ENCODE peak calls at places on chromosome 10, in seven cellular contexts. Q is neural progenitor cell, X is GM23248, B is PC-3, N is GM23338, S is MM.1S, Y is SK-N-SH. L is an unnamed sample. For H3F3A and H4K20me1, the result is how much of the 10 kb centered on the place peaks cover.

GRCh38 chr10:131090761-131091661 is 220.5 kb downstream of the TCERG1L start:
- DNase-seq in Q (no peak), X (no peak), B (no peak), N (no peak), S (no peak), Y (no peak), L (no peak)

GRCh38 chr10:34343764-34344163 is 471.3 kb downstream of the PARD3 start:
- DNase-seq in Q (no peak), X (peak), B (peak), N (no peak), S (no peak), Y (no peak), L (no peak)

GRCh38 chr10:64484931-64485330 is 963.7 kb downstream of the REEP3 start:
- DNase-seq in Q (no peak), X (no peak), B (peak), N (no peak), S (no peak), Y (no peak), L (no peak)

GRCh38 chr10:5268743-5269142 is 72.1 kb downstream of the AKR1C4 start:
- DNase-seq in Q (no peak), X (no peak), B (peak), N (no peak), S (no peak), Y (no peak), L (no peak)

GRCh38 chr10:50360077-50360476 is 108.8 kb upstream of the ASAH2 start:
- DNase-seq in Q (no peak), X (no peak), B (no peak), N (no peak), S (no peak), Y (no peak), L (no peak)

GRCh38 chr10:31642296-31642695 is 286.3 kb downstream of the ARHGAP12 start:
- DNase-seq in Q (no peak), X (no peak), B (no peak), N (no peak), S (no peak), Y (no peak), L (no peak)

GRCh38 chr10:48523212-48523819 is 81.6 kb downstream of the ARHGAP22 start:
- DNase-seq in Q (peak), X (peak), B (peak), N (peak), S (no peak), Y (peak), L (peak)

GRCh38 chr10:60661627-60662026 is 116.7 kb upstream of the CDK1 start:
- DNase-seq in Q (no peak), X (peak), B (peak), N (peak), S (no peak), Y (no peak), L (peak)

GRCh38 chr10:131874991-131875451 is 25.8 kb upstream of the PPP2R2D start:
- DNase-seq in Q (peak), X (peak), B (peak), N (peak), S (peak), Y (peak), L (peak)

GRCh38 chr10:71770255-71770654 is 3.1 kb downstream of the VSIR start:
- DNase-seq in Q (no peak), X (peak), B (no peak), N (no peak), S (no peak), Y (no peak), L (peak)

GRCh38 chr10:114500643-114501042 is 96.3 kb upstream of the AFAP1L2 start:
- DNase-seq in Q (no peak), X (no peak), B (no peak), N (no peak), S (no peak), Y (no peak), L (no peak)

GRCh38 chr10:70917635-70918034 is 29.3 kb upstream of the PCBD1 start:
- DNase-seq in Q (no peak), X (no peak), B (no peak), N (no peak), S (no peak), Y (no peak), L (no peak)

GRCh38 chr10:112634096-112634830 is 187.2 kb downstream of the VTI1A start:
- DNase-seq in Q (no peak), X (peak), B (peak), N (no peak), S (no peak), Y (no peak), L (no peak)

GRCh38 chr10:114856544-114857287 is 35.1 kb downstream of the FHIP2A start:
- DNase-seq in Q (no peak), X (peak), B (peak), N (no peak), S (peak), Y (no peak), L (peak)

GRCh38 chr10:62814901-62815372 is 1.2 kb downstream of the EGR2 start:
- DNase-seq in Q (peak), X (peak), B (no peak), N (peak), S (no peak), Y (peak), L (no peak)

GRCh38 chr10:45495438-45496152 is 121.6 kb downstream of the ALOX5 start:
- DNase-seq in Q (no peak), X (peak), B (peak), N (no peak), S (no peak), Y (no peak), L (no peak)

GRCh38 chr10:124078714-124079113 is 14.7 kb downstream of the CHST15 start:
- DNase-seq in Q (no peak), X (no peak), B (no peak), N (no peak), S (no peak), Y (no peak), L (no peak)
- H3F3A ChIP-seq in Q (under half), X (under half), B (under half), N (under half), S (half or more), Y (under half), L (under half)

GRCh38 chr10:78972160-78972946 is 96.4 kb upstream of the ZMIZ1 start:
- DNase-seq in Q (peak), X (peak), B (peak), N (no peak), S (no peak), Y (peak), L (peak)
- H3K4me2 ChIP-seq in Q (peak), X (peak), B (peak), N (peak), S (peak), Y (peak), L (peak)

GRCh38 chr10:88515235-88515634 is 67.9 kb downstream of the RNLS start:
- DNase-seq in Q (no peak), X (peak), B (no peak), N (no peak), S (no peak), Y (no peak), L (no peak)
- H4K20me1 ChIP-seq in Q (under half), X (under half), B (under half), N (under half), S (under half), Y (under half), L (under half)

DNA sequence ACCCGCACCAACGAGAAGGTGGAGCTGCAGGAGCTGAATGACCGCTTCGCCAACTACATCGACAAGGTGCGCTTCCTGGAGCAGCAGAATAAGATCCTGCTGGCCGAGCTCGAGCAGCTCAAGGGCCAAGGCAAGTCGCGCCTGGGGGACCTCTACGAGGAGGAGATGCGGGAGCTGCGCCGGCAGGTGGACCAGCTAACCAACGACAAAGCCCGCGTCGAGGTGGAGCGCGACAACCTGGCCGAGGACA is 1.6 kb downstream of the VIM start:
- DNase-seq in Q (peak), X (no peak), B (no peak), N (peak), S (no peak), Y (no peak), L (no peak)
- H3F3A ChIP-seq in Q (under half), X (half or more), B (under half), N (under half), S (half or more), Y (half or more), L (under half)

GRCh38 chr10:1059902-1060301 is 3.7 kb downstream of the WDR37 start:
- DNase-seq in Q (no peak), X (no peak), B (no peak), N (no peak), S (no peak), Y (no peak), L (no peak)

GRCh38 chr10:1054684-1055083 is 1.5 kb upstream of the WDR37 start:
- DNase-seq in Q (no peak), X (peak), B (no peak), N (no peak), S (no peak), Y (no peak), L (no peak)

GRCh38 chr10:1056326-1057105 is at the start of gene WDR37:
- DNase-seq in Q (peak), X (peak), B (peak), N (peak), S (peak), Y (peak), L (peak)

GRCh38 chr10:1058017-1058416 is 1.8 kb downstream of the WDR37 start:
- DNase-seq in Q (no peak), X (no peak), B (no peak), N (no peak), S (no peak), Y (no peak), L (no peak)

DNA sequence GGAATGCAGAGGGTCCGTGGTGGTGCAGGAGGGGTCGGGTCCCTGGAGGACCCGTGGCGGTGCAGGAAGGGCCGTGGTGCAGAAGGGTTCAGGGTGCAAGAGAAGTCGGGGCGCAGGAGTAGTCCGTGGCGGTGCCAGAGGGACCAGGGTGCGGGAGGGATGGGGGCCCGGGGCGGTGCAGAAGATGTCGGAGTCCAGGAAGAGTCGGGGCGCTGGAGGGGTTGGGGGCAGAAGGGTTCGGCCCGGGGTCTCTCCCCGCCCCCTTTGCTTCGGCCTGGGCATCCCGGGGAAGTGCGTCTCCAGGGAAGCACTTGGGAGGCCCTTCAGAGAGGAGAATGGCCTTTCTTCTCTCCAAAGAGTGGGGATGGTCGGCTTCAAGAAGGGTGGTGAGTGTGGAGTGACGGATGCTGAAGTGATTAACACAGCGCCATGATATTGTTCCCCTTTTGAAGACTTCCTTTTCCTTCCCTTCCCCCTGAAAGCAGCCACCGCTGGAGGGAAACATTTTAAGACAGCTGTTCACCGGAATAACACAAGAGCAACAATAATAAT is 997 bp downstream of the WDR37 start:
- DNase-seq in Q (peak), X (peak), B (no peak), N (peak), S (no peak), Y (no peak), L (no peak)
- H3K4me2 ChIP-seq in Q (peak), X (peak), B (peak), N (peak), S (peak), Y (peak), L (peak)

GRCh38 chr10:26809973-26810372 is 50.8 kb downstream of the ABI1 start:
- DNase-seq in Q (no peak), X (no peak), B (no peak), N (no peak), S (no peak), Y (no peak), L (no peak)

GRCh38 chr10:26805567-26806245 is 55.1 kb downstream of the ABI1 start:
- DNase-seq in Q (no peak), X (peak), B (no peak), N (no peak), S (no peak), Y (no peak), L (no peak)

GRCh38 chr10:26806557-26806956 is 54.2 kb downstream of the ABI1 start:
- DNase-seq in Q (no peak), X (no peak), B (no peak), N (no peak), S (no peak), Y (no peak), L (no peak)

GRCh38 chr10:26807532-26807931 is 53.2 kb downstream of the ABI1 start:
- DNase-seq in Q (no peak), X (no peak), B (no peak), N (no peak), S (no peak), Y (no peak), L (no peak)

DNA sequence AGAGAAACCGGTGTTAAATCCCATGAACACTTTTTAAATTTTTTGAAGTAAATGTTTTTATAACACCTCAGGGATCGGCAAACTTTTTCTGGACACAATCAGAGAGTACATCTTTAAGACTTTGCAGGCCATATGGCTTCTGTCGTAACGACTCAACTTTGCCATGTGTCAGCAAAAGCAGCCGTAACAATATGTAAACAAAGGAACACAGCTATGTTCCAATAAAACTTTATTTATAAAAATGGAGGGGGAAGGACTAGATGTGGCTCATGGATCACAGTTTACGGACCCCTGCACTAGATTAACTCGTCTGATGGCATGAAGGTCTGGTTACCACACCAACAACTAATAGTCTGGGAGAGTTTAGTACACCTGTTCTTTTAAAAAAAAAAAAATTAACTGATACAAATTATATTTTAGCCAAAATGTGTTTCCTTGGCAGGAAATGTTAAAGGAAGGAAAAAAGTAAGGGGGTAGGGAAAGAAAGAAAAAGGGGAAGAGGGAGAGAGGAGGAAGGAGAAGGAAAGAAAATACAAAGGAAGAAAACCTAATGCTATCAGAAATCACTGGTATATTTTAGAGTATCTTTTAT is 50.2 kb downstream of the ABI1 start:
- DNase-seq in Q (no peak), X (no peak), B (peak), N (no peak), S (no peak), Y (no peak), L (no peak)
- H4K20me1 ChIP-seq in Q (under half), X (under half), B (under half), N (under half), S (under half), Y (under half), L (under half)

DNA sequence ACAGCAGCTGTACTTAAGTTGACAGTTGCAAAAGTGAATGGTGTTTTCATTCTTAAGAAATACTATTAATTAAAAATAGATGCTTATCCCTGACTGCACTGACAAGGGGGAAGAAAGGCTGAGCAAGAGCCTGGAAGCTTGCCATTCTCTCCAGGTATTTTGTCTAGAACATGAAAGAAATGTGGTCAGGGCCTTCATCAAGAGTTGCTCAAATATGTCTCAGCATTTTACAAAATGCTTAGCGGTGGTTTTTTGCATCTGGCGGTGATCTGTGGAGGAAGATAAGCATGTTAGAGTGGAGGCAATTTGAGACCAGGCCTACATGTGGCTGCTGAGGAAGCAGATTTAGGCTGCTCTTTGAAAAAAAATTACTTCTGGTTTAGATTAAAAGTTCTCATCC is 46.4 kb upstream of the CC2D2B start:
- DNase-seq in Q (no peak), X (no peak), B (no peak), N (no peak), S (no peak), Y (no peak), L (no peak)
- H3F3A ChIP-seq in Q (under half), X (under half), B (under half), N (under half), S (under half), Y (under half), L (under half)

DNA sequence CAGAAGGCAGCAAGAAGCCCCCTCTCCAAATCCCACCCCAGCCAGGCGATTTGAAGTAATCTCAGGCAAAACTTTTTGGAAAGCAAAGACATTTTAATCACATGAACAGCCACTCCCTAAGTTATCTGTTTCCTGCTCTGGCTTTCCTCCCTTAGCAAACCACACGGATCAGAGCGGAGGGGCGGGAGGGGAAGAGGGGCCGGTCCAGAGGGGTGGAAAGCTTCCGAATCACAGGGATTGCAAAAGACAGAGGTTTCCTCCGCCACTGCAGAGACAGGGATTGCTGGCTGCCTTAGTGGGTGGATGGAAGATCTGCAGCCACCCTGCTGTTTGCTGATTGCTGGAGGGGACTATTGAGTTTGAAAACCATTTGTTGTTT is 41.2 kb downstream of the ZCCHC24 start:
- DNase-seq in Q (peak), X (peak), B (peak), N (peak), S (no peak), Y (no peak), L (no peak)
- H3K4me2 ChIP-seq in Q (peak), X (peak), B (peak), N (peak), S (no peak), Y (no peak), L (peak)

DNA sequence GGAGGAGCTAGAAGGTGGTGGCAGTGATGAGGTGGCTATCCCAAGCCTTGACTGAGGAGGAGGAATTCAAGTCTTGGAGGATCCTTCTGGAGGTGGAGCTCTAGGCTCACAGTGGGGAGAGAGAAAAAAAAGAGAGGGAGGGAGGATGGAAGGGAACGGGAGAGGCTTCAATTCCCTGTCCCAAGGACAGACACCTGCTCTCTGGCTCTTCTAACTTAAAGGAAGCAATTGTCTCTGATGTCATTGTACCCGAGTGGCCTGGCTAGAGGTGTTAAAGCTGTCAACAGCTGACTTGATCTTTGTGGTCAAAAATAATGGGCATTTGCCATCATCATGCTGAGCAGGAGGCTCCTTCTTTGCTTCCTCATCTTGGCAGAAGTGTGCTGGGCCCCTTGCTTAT is 8.3 kb downstream of the MXI1 start:
- DNase-seq in Q (no peak), X (no peak), B (no peak), N (no peak), S (no peak), Y (no peak), L (no peak)
- H4K20me1 ChIP-seq in Q (half or more), X (under half), B (under half), N (under half), S (under half), Y (under half), L (under half)

L was measured in PC-9.